ENCODE peak calls at places on chromosome 12, in seven cellular contexts. N is dorsolateral prefrontal cortex; Y is Peyer's patch; X is effector memory CD4-positive, alpha-beta T cell; H is Panc1; T is IMR-90; Q is cardiac muscle cell. J is an unnamed sample.

GRCh38 chr12:6387541-6387940 is 3.6 kb downstream of the LTBR start:
- DNase-seq in N (no peak), Y (no peak), X (no peak), T (no peak), H (no peak), Q (no peak), J (no peak)

GRCh38 chr12:96985515-96986362 is 78.7 kb downstream of the NEDD1 start:
- DNase-seq in X (peak; percentile 0), Y (peak; percentile 57), N (no peak), H (no peak), Q (peak; percentile 17), T (no peak), J (no peak)

GRCh38 chr12:6310771-6311610 is 509 bp downstream of the PLEKHG6 start:
- DNase-seq in T (no peak), Q (no peak), N (no peak), H (no peak), Y (peak; percentile 63), X (no peak), J (no peak)

GRCh38 chr12:44626883-44627282 is 249.2 kb downstream of the NELL2 start:
- DNase-seq in N (no peak), X (no peak), T (no peak), Y (no peak), H (no peak), Q (no peak), J (no peak)

GRCh38 chr12:129304532-129304931 is 451.3 kb downstream of the GLT1D1 start:
- DNase-seq in T (no peak), Y (no peak), Q (no peak), X (no peak), N (no peak), H (no peak), J (no peak)

GRCh38 chr12:93002278-93003054 is 73.4 kb upstream of the EEA1 start:
- DNase-seq in X (no peak), Y (no peak), N (no peak), T (peak; percentile 92), Q (peak; percentile 78), H (no peak), J (peak; percentile 56)

GRCh38 chr12:8065991-8066594 is at the start of gene C3AR1:
- DNase-seq in H (no peak), Q (peak; percentile 73), N (no peak), X (peak; percentile 42), T (peak; percentile 79), Y (no peak), J (no peak)

GRCh38 chr12:31929140-31929526 is 30.1 kb upstream of the RESF1 start:
- DNase-seq in H (no peak), X (no peak), Y (no peak), T (no peak), N (no peak), Q (no peak), J (no peak)

GRCh38 chr12:106345739-106346138 is 11.8 kb upstream of the POLR3B start:
- DNase-seq in X (no peak), H (peak; percentile 32), Q (peak; percentile 64), T (peak; percentile 40), N (no peak), Y (no peak), J (peak; percentile 66)

GRCh38 chr12:25187781-25188180 is 7.2 kb downstream of the DNAI7 start:
- DNase-seq in N (no peak), Q (peak; percentile 80), Y (no peak), X (no peak), T (peak; percentile 94), H (no peak), J (no peak)

GRCh38 chr12:10374624-10375018 is 15.2 kb downstream of the KLRK1 start:
- DNase-seq in Y (no peak), T (no peak), N (no peak), X (no peak), Q (no peak), H (no peak), J (no peak)

GRCh38 chr12:49871263-49871561 is 28.3 kb upstream of the BCDIN3D start:
- DNase-seq in Y (no peak), X (no peak), H (no peak), T (no peak), Q (no peak), N (no peak), J (no peak)

GRCh38 chr12:79983969-79984629 is 49.2 kb upstream of the PPP1R12A start:
- DNase-seq in Q (peak; percentile 33), N (no peak), X (no peak), Y (no peak), H (no peak), T (peak; percentile 48), J (no peak)

GRCh38 chr12:11085419-11085818 is 6.7 kb downstream of the TAS2R43 start:
- DNase-seq in Q (no peak), T (no peak), N (no peak), X (no peak), Y (no peak), H (no peak), J (peak; percentile 62)

GRCh38 chr12:69475237-69475984 is 5.2 kb downstream of the FRS2 start:
- DNase-seq in N (no peak), Q (peak; percentile 72), X (no peak), T (peak; percentile 62), Y (no peak), H (no peak), J (peak; percentile 11)

GRCh38 chr12:6939187-6939540 is 4.5 kb upstream of the RNU7-1 start:
- DNase-seq in N (no peak), T (no peak), Y (no peak), Q (no peak), H (no peak), X (no peak), J (no peak)

GRCh38 chr12:49555631-49556390 is 12.1 kb downstream of the MCRS1 start:
- DNase-seq in H (no peak), Q (no peak), Y (peak; percentile 42), X (no peak), N (no peak), T (no peak), J (no peak)

GRCh38 chr12:26274441-26275312 is 79.3 kb downstream of the SSPN start:
- DNase-seq in Q (peak; percentile 99), X (no peak), N (peak; percentile 66), H (peak; percentile 100), T (peak; percentile 100), Y (peak; percentile 64), J (peak; percentile 79)

GRCh38 chr12:11827096-11827841 is 177.8 kb downstream of the ETV6 start:
- DNase-seq in T (no peak), X (no peak), N (no peak), H (no peak), Y (no peak), Q (peak; percentile 33), J (peak; percentile 77)

GRCh38 chr12:86139671-86140070 is 116.5 kb downstream of the MGAT4C start:
- DNase-seq in N (no peak), T (peak; percentile 25), H (no peak), Y (no peak), X (no peak), Q (no peak), J (no peak)

GRCh38 chr12:6866163-6866919 is 990 bp upstream of the TPI1 start:
- DNase-seq in N (no peak), T (no peak), H (no peak), X (no peak), Q (no peak), Y (no peak), J (no peak)

GRCh38 chr12:79844693-79845092 is 90.2 kb downstream of the PPP1R12A start:
- DNase-seq in Y (no peak), Q (peak; percentile 78), H (no peak), X (no peak), N (no peak), T (peak; percentile 91), J (no peak)

DNA sequence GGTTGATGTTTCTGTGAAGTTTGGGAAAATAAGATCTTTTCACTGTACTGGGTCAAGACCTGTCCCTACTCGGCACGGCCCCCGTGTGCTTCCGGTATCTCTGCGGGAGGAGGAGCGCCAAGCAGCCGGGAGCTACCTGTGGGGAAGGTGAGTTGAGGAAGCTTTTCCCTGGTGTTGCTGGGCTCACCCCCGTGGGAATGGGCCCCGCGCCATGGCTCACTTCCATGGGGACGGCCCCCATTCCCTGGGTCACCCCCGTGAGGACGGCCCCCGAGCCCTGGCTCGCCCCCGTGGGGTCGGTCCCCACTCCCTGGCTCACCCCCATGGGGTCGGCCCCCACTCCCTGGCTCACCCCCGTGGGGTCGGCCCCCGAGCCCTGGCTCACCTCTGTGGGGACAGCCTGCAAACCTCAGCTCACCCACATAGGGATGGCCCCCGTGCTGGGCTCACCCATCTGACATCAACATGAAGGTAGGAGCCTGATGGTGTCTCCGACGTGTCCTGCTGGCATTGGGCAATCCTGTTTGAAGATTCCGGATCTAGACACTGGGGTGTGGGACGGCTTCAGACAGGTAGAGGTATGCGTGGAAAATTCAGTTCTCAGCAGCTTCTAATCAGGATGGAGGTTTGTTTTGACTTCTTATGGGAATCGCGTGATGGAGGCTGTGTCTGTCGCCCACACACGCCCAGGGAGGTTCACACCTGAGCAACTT is 9.1 kb downstream of the LRCOL1 start:
- DNase-seq in T (no peak), Q (no peak), H (no peak), Y (no peak), X (no peak), N (no peak), J (no peak)
- H3K27me3 ChIP-seq in T (peaks cover 23% of the 10 kb centered on the region), Q (peaks cover 35% of the 10 kb centered on the region), H (no peaks in the 10 kb centered on the region), Y (no peaks in the 10 kb centered on the region), X (no peaks in the 10 kb centered on the region), N (peaks cover 47% of the 10 kb centered on the region), J (peaks cover 27% of the 10 kb centered on the region)

DNA sequence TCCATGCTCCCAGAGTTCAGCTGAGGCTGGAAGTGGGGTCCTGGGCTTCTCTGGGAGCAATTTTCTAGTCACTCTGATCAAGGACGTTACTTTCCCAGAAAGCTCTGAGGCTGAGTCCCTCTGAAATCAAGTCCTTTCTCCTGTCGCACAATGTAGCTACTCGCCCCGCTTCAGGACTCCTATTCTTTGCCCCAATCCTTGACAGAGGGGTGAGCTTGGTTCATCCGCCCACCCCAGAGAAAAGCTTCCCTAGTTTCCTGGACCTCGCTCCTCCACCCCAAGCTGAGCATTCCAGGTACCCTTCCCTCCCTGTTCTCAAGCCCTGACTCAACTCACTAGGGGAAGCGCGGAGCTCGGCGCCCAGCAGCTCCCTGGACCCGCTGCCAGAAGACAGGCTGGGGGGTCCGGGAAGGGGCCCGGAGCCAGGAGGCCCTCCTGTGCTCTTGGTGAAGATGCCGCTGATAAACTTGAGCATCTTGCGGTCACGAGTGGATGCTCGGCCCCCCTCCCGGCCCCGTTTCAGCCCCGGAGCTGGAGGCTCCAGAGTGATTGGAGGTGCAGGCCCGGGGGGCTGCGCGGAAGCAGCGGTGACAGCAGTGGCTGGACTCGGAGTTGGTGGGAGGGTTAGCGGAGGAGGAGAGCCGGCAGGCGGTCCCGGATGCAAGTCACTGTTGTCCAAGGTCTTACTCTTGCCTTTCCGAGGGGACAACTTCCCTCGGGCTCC is 1.6 kb downstream of the AGAP2 start:
- DNase-seq in N (no peak), T (no peak), Q (no peak), X (no peak), Y (no peak), H (no peak), J (no peak)
- H3K27me3 ChIP-seq in N (peaks cover 39% of the 10 kb centered on the region), T (peaks cover 94% of the 10 kb centered on the region), Q (peaks cover 100% of the 10 kb centered on the region), X (no peaks in the 10 kb centered on the region), Y (no peaks in the 10 kb centered on the region), H (no peaks in the 10 kb centered on the region), J (peaks cover 48% of the 10 kb centered on the region)

GRCh38 chr12:67697981-67698380 is 49.4 kb downstream of the DYRK2 start:
- DNase-seq in X (no peak), Q (no peak), T (no peak), H (no peak), Y (no peak), N (no peak), J (no peak)
- H3K27me3 ChIP-seq in X (no peaks in the 10 kb centered on the region), Q (no peaks in the 10 kb centered on the region), T (no peaks in the 10 kb centered on the region), H (peaks cover 5% of the 10 kb centered on the region), Y (no peaks in the 10 kb centered on the region), N (no peaks in the 10 kb centered on the region), J (no peaks in the 10 kb centered on the region)

DNA sequence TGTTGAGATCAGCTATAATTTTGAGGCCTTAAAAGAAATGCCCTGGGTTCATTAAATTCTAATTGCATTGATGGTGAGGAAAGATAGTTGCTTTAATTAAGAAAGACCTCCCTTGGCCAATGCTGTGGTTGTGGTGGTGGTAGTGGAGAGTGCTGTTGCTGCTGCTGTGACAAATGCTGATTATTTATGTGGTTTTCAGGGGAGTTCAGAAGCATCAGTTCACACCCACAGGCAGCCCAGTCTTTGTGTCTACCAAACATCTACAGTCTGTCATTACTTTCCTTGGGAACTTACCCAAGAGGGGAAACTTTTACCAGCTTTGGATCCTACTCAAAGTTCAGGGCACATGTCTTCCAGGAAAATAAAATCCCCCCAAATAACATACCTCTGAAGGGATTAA is 178.4 kb upstream of the PARP11 start:
- DNase-seq in N (no peak), H (no peak), Q (no peak), T (no peak), Y (no peak), X (no peak), J (no peak)
- H3K27me3 ChIP-seq in N (no peaks in the 10 kb centered on the region), H (no peaks in the 10 kb centered on the region), Q (peaks cover 83% of the 10 kb centered on the region), T (peaks cover 8% of the 10 kb centered on the region), Y (no peaks in the 10 kb centered on the region), X (no peaks in the 10 kb centered on the region), J (no peaks in the 10 kb centered on the region)